ENCODE peak calls at places on chromosomes 3 and 15, in eight cellular contexts. M is upper lobe of left lung, H is ovary, K is A549, N is transverse colon, D is tibial nerve, S is esophagus muscularis mucosa, Y is SK-N-SH. R is an unnamed sample.

GRCh38 chr3:100254168-100254777 is 6.5 kb upstream of the TBC1D23 start:
- DNase-seq in M (no peak), H (peak; percentile 56), K (peak; percentile 42), N (peak; percentile 49), D (peak; percentile 53), S (no peak), Y (peak; percentile 68), R (peak; percentile 47)

GRCh38 chr3:113769551-113769950 is 22.7 kb downstream of the ATP6V1A start:
- DNase-seq in M (no peak), H (no peak), K (peak; percentile 53), N (no peak), D (no peak), S (no peak), Y (peak; percentile 12), R (no peak)

GRCh38 chr15:63601727-63602185 is 4.6 kb downstream of the FBXL22 start:
- DNase-seq in M (peak; percentile 72), H (no peak), K (no peak), N (peak; percentile 73), D (no peak), S (peak; percentile 77), Y (peak; percentile 24), R (no peak)

GRCh38 chr3:194468086-194468485 is 18.7 kb downstream of the ATP13A3 start:
- DNase-seq in M (no peak), H (no peak), K (no peak), N (no peak), D (no peak), S (no peak), Y (no peak), R (no peak)

GRCh38 chr3:141643391-141643790 is 94.7 kb upstream of the RNF7 start:
- DNase-seq in M (no peak), H (no peak), K (no peak), N (no peak), D (no peak), S (no peak), Y (no peak), R (no peak)

GRCh38 chr3:94234177-94234788 is 171.4 kb downstream of the NSUN3 start:
- DNase-seq in M (no peak), H (no peak), K (peak; percentile 36), N (no peak), D (peak; percentile 16), S (no peak), Y (peak; percentile 31), R (no peak)

GRCh38 chr3:161171113-161171512 is 50.0 kb upstream of the NMD3 start:
- DNase-seq in M (no peak), H (peak; percentile 19), K (no peak), N (no peak), D (peak; percentile 40), S (no peak), Y (no peak), R (no peak)

GRCh38 chr15:48703544-48703943 is 58.0 kb upstream of the FBN1 start:
- DNase-seq in M (no peak), H (no peak), K (no peak), N (no peak), D (no peak), S (no peak), Y (no peak), R (no peak)

GRCh38 chr15:89743594-89743993 is 7.5 kb downstream of the MESP1 start:
- DNase-seq in M (no peak), H (no peak), K (no peak), N (no peak), D (no peak), S (no peak), Y (no peak), R (no peak)

GRCh38 chr3:89179355-89179997 is 72.1 kb downstream of the EPHA3 start:
- DNase-seq in M (no peak), H (no peak), K (no peak), N (no peak), D (no peak), S (no peak), Y (no peak), R (no peak)

GRCh38 chr15:38299216-38299615 is 46.6 kb downstream of the SPRED1 start:
- DNase-seq in M (no peak), H (no peak), K (no peak), N (no peak), D (no peak), S (no peak), Y (no peak), R (no peak)

GRCh38 chr3:195001961-195002861 is 268.7 kb downstream of the XXYLT1 start:
- DNase-seq in M (no peak), H (no peak), K (peak; percentile 25), N (peak; percentile 78), D (peak; percentile 12), S (no peak), Y (peak; percentile 75), R (peak; percentile 78)

GRCh38 chr3:33174711-33175409 is 43.8 kb downstream of the SUSD5 start:
- DNase-seq in M (peak; percentile 41), H (no peak), K (no peak), N (no peak), D (no peak), S (no peak), Y (no peak), R (no peak)

GRCh38 chr3:175255698-175256097 is 396.6 kb downstream of the NAALADL2 start:
- DNase-seq in M (no peak), H (no peak), K (no peak), N (no peak), D (peak; percentile 25), S (no peak), Y (no peak), R (no peak)
- TF ChIP-seq EP300 in M (no peak), H (no peak), K (no peak), N (no peak), D (no peak), S (no peak), Y (no peak), R (no peak)

GRCh38 chr3:62131050-62131449 is 242.3 kb downstream of the FEZF2 start:
- DNase-seq in M (no peak), H (no peak), K (no peak), N (no peak), D (no peak), S (no peak), Y (no peak), R (no peak)

GRCh38 chr3:62132027-62132590 is 241.2 kb downstream of the FEZF2 start:
- DNase-seq in M (no peak), H (no peak), K (no peak), N (no peak), D (no peak), S (no peak), Y (no peak), R (no peak)

GRCh38 chr3:62133015-62133414 is 240.3 kb downstream of the FEZF2 start:
- DNase-seq in M (no peak), H (no peak), K (no peak), N (no peak), D (no peak), S (no peak), Y (peak; percentile 22), R (no peak)

GRCh38 chr3:62134061-62134496 is 239.3 kb downstream of the FEZF2 start:
- DNase-seq in M (no peak), H (no peak), K (no peak), N (peak; percentile 75), D (peak; percentile 52), S (no peak), Y (peak; percentile 25), R (peak; percentile 67)

GRCh38 chr3:62131620-62132019 is 241.7 kb downstream of the FEZF2 start:
- DNase-seq in M (no peak), H (no peak), K (no peak), N (no peak), D (no peak), S (no peak), Y (peak; percentile 28), R (no peak)
- H3K27ac ChIP-seq in M (no peak overlapping the region), H (no peak overlapping the region), K (no peak overlapping the region), N (no peak overlapping the region), D (no peak overlapping the region), S (no peak overlapping the region), Y (no peak overlapping the region), R (no peak overlapping the region)

DNA sequence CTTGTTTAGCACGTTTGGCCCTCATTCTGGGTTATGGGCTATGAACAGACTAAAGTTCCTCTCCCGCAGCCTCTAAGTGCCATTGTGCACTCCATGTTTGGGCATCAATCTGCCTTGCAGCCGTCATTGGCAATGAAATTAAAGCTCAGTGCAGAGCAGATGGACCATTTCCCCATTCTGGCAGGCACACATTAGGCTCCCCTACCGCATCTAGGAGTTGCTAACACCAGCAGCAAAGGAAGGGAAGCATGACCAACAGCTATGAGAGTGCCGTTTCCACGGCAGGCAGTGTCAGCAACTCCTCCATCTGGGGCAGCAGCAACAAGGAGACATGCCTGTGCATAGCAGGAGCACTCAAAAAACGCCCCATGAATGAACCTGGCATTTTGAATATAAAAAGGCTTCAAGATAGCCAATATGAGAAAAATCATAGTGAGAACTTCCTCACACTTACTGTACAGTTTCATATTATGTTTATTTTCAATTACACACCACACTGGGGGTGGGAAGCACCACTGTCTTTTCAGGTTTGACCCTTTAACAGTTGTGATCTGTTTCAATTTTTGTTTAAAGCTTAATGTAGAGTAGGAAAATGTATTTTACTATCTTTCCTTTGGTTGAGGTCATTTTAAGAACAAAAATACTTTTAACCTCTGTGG is 218.7 kb downstream of the KCNMB2 start:
- DNase-seq in M (no peak), H (peak; percentile 11), K (no peak), N (no peak), D (no peak), S (no peak), Y (no peak), R (no peak)
- TF ChIP-seq EP300 in M (no peak), H (no peak), K (no peak), N (no peak), D (no peak), S (no peak), Y (no peak), R (no peak)

DNA sequence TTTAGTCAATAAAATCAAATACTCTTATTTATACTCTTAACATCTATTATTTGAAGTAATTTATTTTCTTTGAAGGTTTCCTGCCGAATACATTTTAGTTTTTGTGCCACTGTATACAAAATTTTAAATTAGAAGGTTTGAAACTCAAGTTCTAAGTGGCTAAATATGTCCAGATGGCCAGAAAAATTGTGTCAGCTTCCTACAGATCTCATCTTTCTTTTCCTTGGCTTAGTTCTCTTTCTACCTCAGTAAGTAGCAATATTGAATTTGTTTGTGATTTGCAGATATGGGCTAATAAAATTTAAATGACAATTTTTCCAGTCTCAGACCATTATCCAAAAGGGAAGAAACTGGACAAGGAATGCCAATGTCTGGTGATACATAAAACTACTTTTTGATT is 452.1 kb downstream of the ROBO2 start:
- DNase-seq in M (no peak), H (no peak), K (no peak), N (no peak), D (no peak), S (no peak), Y (no peak), R (no peak)
- H3K27ac ChIP-seq in M (no peak overlapping the region), H (no peak overlapping the region), K (no peak overlapping the region), N (no peak overlapping the region), D (no peak overlapping the region), S (no peak overlapping the region), Y (no peak overlapping the region), R (no peak overlapping the region)

R was measured in stomach.